ENCODE peak calls at places on chromosomes 7 and 10, in four cellular contexts. One of them, this sample, is unnamed. For H3K4me1, the result is how much of the 10 kb centered on the place peaks cover.

GRCh38 chr7:104045183-104045582 is 55.7 kb upstream of the RELN start:
- DNase-seq in heart left ventricle: no peak
- DNase-seq in CD8-positive, alpha-beta T cell: no peak
- DNase-seq in Peyer's patch: no peak
- DNase-seq in this sample: no peak

GRCh38 chr10:132054564-132054963 is 11.2 kb upstream of the JAKMIP3 start:
- DNase-seq in heart left ventricle: no peak
- DNase-seq in CD8-positive, alpha-beta T cell: no peak
- DNase-seq in Peyer's patch: no peak
- DNase-seq in this sample: peak

GRCh38 chr10:98408799-98409198 is 6.2 kb downstream of the PYROXD2 start:
- DNase-seq in CD8-positive, alpha-beta T cell: no peak
- DNase-seq in Peyer's patch: no peak
- DNase-seq in heart left ventricle: no peak
- DNase-seq in this sample: no peak

GRCh38 chr7:30308392-30308791 is 24.0 kb downstream of the ZNRF2 start:
- DNase-seq in heart left ventricle: no peak
- DNase-seq in CD8-positive, alpha-beta T cell: no peak
- DNase-seq in Peyer's patch: no peak
- DNase-seq in this sample: no peak

GRCh38 chr7:108079291-108080057 is 50.7 kb downstream of the LAMB4 start:
- DNase-seq in heart left ventricle: no peak
- DNase-seq in Peyer's patch: peak
- DNase-seq in CD8-positive, alpha-beta T cell: no peak
- DNase-seq in this sample: no peak

GRCh38 chr10:126496771-126497545 is 108.7 kb upstream of the ADAM12 start:
- DNase-seq in Peyer's patch: no peak
- DNase-seq in heart left ventricle: no peak
- DNase-seq in CD8-positive, alpha-beta T cell: no peak
- DNase-seq in this sample: no peak

GRCh38 chr10:80504158-80504811 is 33.4 kb upstream of the SH2D4B start:
- DNase-seq in CD8-positive, alpha-beta T cell: no peak
- DNase-seq in Peyer's patch: peak
- DNase-seq in heart left ventricle: no peak
- DNase-seq in this sample: no peak

GRCh38 chr10:71280216-71280615 is 38.8 kb upstream of the SLC29A3 start:
- DNase-seq in Peyer's patch: no peak
- DNase-seq in heart left ventricle: no peak
- DNase-seq in CD8-positive, alpha-beta T cell: no peak
- DNase-seq in this sample: no peak

GRCh38 chr10:125911990-125912389 is 15.6 kb downstream of the FANK1 start:
- DNase-seq in heart left ventricle: no peak
- DNase-seq in Peyer's patch: peak
- DNase-seq in CD8-positive, alpha-beta T cell: no peak
- DNase-seq in this sample: no peak

GRCh38 chr7:137342340-137342739 is 1.2 kb downstream of the PTN start:
- DNase-seq in Peyer's patch: no peak
- DNase-seq in CD8-positive, alpha-beta T cell: no peak
- DNase-seq in heart left ventricle: no peak
- DNase-seq in this sample: no peak

GRCh38 chr7:24158976-24159375 is 125.0 kb upstream of the NPY start:
- DNase-seq in heart left ventricle: no peak
- DNase-seq in Peyer's patch: no peak
- DNase-seq in CD8-positive, alpha-beta T cell: no peak
- DNase-seq in this sample: no peak

GRCh38 chr7:108158766-108159165 is 28.6 kb upstream of the LAMB4 start:
- DNase-seq in CD8-positive, alpha-beta T cell: no peak
- DNase-seq in Peyer's patch: no peak
- DNase-seq in heart left ventricle: no peak
- DNase-seq in this sample: no peak

DNA sequence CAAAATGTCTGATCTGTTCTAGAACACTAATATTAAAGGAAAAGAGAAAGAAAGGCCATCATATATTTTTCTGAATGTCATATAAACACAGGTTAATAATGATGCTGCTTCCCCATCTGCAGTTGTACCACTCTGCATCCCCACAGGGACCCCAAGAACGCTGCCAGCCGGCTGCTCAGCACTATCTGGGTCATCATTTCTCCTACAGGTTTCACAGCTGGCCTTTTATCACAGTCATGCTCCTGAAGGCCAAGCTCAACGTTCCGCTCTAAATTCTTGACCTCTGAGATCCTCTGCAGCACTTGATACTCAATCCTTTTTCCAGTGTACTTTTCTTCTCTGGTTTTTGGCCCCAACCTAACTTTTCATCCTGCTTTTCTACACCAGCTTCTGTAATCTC is 4.8 kb downstream of the IDI1 start:
- DNase-seq in heart left ventricle: no peak
- DNase-seq in Peyer's patch: no peak
- DNase-seq in CD8-positive, alpha-beta T cell: no peak
- DNase-seq in this sample: no peak
- H3K27ac ChIP-seq in heart left ventricle: peak
- H3K27ac ChIP-seq in Peyer's patch: peak
- H3K27ac ChIP-seq in CD8-positive, alpha-beta T cell: peak
- H3K27ac ChIP-seq in this sample: no peak

GRCh38 chr10:124719213-124719851 is 24.8 kb downstream of the FAM53B start:
- DNase-seq in heart left ventricle: peak
- DNase-seq in Peyer's patch: peak
- DNase-seq in CD8-positive, alpha-beta T cell: peak
- DNase-seq in this sample: peak

GRCh38 chr10:124721295-124722052 is 22.7 kb downstream of the FAM53B start:
- DNase-seq in Peyer's patch: peak
- DNase-seq in heart left ventricle: peak
- DNase-seq in CD8-positive, alpha-beta T cell: no peak
- DNase-seq in this sample: peak

GRCh38 chr10:124717358-124717757 is 26.8 kb downstream of the FAM53B start:
- DNase-seq in CD8-positive, alpha-beta T cell: peak
- DNase-seq in heart left ventricle: no peak
- DNase-seq in Peyer's patch: no peak
- DNase-seq in this sample: no peak

GRCh38 chr10:124715479-124715878 is 28.7 kb downstream of the FAM53B start:
- DNase-seq in heart left ventricle: no peak
- DNase-seq in Peyer's patch: no peak
- DNase-seq in CD8-positive, alpha-beta T cell: no peak
- DNase-seq in this sample: peak

DNA sequence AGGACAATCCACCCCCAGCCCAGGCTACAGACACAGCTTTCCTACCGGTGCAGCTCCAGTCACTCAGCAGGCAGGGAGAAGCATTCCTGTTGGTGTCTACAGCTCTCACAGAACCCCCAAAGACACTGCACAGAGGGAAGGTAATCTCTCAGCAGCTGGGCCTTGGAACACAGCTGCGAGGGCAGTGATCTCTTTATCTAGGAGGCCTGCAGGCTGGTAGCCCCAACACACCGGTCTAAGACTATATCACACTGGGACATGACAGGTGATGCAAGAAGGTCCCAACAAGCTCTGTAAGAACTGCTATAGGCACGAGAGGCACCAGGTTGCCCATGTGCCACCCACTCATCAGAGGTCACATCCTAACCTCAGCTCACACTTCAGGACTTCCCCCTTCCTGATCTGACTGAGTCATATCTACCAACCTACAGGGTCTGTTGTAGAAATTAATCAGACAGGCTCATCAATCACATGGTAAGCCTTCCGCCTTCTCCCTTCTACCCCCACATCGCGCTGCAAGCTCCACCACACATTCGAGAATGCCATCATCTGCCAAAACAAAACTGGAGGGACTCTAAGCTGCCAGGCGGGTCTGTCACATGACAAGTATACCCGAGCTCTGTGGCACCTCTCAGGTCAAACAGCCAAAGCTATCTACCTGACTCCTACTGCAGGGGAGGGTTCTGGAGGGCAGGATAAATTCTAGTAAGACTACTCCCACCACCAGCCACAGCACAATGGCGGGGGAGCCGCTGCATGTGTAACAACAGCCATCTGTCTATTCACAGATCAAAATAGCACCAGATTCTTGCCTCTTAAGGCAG is 26.1 kb downstream of the FAM53B start:
- DNase-seq in CD8-positive, alpha-beta T cell: peak
- DNase-seq in heart left ventricle: no peak
- DNase-seq in Peyer's patch: peak
- DNase-seq in this sample: no peak
- H3K4me1 ChIP-seq in CD8-positive, alpha-beta T cell: half or more
- H3K4me1 ChIP-seq in heart left ventricle: half or more
- H3K4me1 ChIP-seq in Peyer's patch: half or more
- H3K4me1 ChIP-seq in this sample: under half

GRCh38 chr10:124655191-124656112 is 88.7 kb downstream of the FAM53B start:
- DNase-seq in heart left ventricle: no peak
- DNase-seq in CD8-positive, alpha-beta T cell: no peak
- DNase-seq in Peyer's patch: no peak
- DNase-seq in this sample: no peak

GRCh38 chr10:124656113-124656490 is 88.1 kb downstream of the FAM53B start:
- DNase-seq in Peyer's patch: no peak
- DNase-seq in CD8-positive, alpha-beta T cell: no peak
- DNase-seq in heart left ventricle: no peak
- DNase-seq in this sample: no peak

GRCh38 chr10:124658591-124659240 is 85.5 kb downstream of the FAM53B start:
- DNase-seq in Peyer's patch: no peak
- DNase-seq in heart left ventricle: no peak
- DNase-seq in CD8-positive, alpha-beta T cell: no peak
- DNase-seq in this sample: no peak

GRCh38 chr10:124659380-124659779 is 84.8 kb downstream of the FAM53B start:
- DNase-seq in heart left ventricle: no peak
- DNase-seq in CD8-positive, alpha-beta T cell: no peak
- DNase-seq in Peyer's patch: no peak
- DNase-seq in this sample: no peak

GRCh38 chr10:124657806-124658205 is 86.4 kb downstream of the FAM53B start:
- DNase-seq in Peyer's patch: peak
- DNase-seq in CD8-positive, alpha-beta T cell: peak
- DNase-seq in heart left ventricle: no peak
- DNase-seq in this sample: no peak
- H3K4me3 ChIP-seq in Peyer's patch: no peak
- H3K4me3 ChIP-seq in CD8-positive, alpha-beta T cell: no peak
- H3K4me3 ChIP-seq in heart left ventricle: no peak
- H3K4me3 ChIP-seq in this sample: no peak

GRCh38 chr10:35906155-35906554 is 264.1 kb upstream of the FZD8 start:
- DNase-seq in CD8-positive, alpha-beta T cell: no peak
- DNase-seq in heart left ventricle: no peak
- DNase-seq in Peyer's patch: no peak
- DNase-seq in this sample: no peak
- H3K27ac ChIP-seq in CD8-positive, alpha-beta T cell: no peak
- H3K27ac ChIP-seq in heart left ventricle: no peak
- H3K27ac ChIP-seq in Peyer's patch: no peak
- H3K27ac ChIP-seq in this sample: no peak

GRCh38 chr10:11168423-11169100 is 150.9 kb downstream of the CELF2 start:
- DNase-seq in Peyer's patch: no peak
- DNase-seq in heart left ventricle: no peak
- DNase-seq in CD8-positive, alpha-beta T cell: no peak
- DNase-seq in this sample: no peak

GRCh38 chr10:11171452-11171851 is 153.8 kb downstream of the CELF2 start:
- DNase-seq in heart left ventricle: no peak
- DNase-seq in CD8-positive, alpha-beta T cell: no peak
- DNase-seq in Peyer's patch: no peak
- DNase-seq in this sample: no peak

GRCh38 chr10:11173062-11173461 is 155.4 kb downstream of the CELF2 start:
- DNase-seq in heart left ventricle: no peak
- DNase-seq in Peyer's patch: no peak
- DNase-seq in CD8-positive, alpha-beta T cell: peak
- DNase-seq in this sample: no peak

GRCh38 chr10:11167233-11167979 is 149.7 kb downstream of the CELF2 start:
- DNase-seq in Peyer's patch: no peak
- DNase-seq in CD8-positive, alpha-beta T cell: no peak
- DNase-seq in heart left ventricle: no peak
- DNase-seq in this sample: no peak

GRCh38 chr10:11170993-11171416 is 153.3 kb downstream of the CELF2 start:
- DNase-seq in Peyer's patch: peak
- DNase-seq in heart left ventricle: no peak
- DNase-seq in CD8-positive, alpha-beta T cell: no peak
- DNase-seq in this sample: no peak
- H3K4me1 ChIP-seq in Peyer's patch: under half
- H3K4me1 ChIP-seq in heart left ventricle: half or more
- H3K4me1 ChIP-seq in CD8-positive, alpha-beta T cell: half or more
- H3K4me1 ChIP-seq in this sample: under half

GRCh38 chr10:69385454-69386350 is 31.0 kb downstream of the TACR2 start:
- DNase-seq in CD8-positive, alpha-beta T cell: no peak
- DNase-seq in Peyer's patch: no peak
- DNase-seq in heart left ventricle: no peak
- DNase-seq in this sample: no peak
- H3K4me3 ChIP-seq in CD8-positive, alpha-beta T cell: no peak
- H3K4me3 ChIP-seq in Peyer's patch: no peak
- H3K4me3 ChIP-seq in heart left ventricle: no peak
- H3K4me3 ChIP-seq in this sample: no peak

GRCh38 chr7:46155367-46155766 is 234.3 kb upstream of the IGFBP3 start:
- DNase-seq in CD8-positive, alpha-beta T cell: no peak
- DNase-seq in heart left ventricle: no peak
- DNase-seq in Peyer's patch: no peak
- DNase-seq in this sample: no peak
- H3K27ac ChIP-seq in CD8-positive, alpha-beta T cell: no peak
- H3K27ac ChIP-seq in heart left ventricle: no peak
- H3K27ac ChIP-seq in Peyer's patch: no peak
- H3K27ac ChIP-seq in this sample: no peak

GRCh38 chr10:117324367-117324766 is 50.9 kb downstream of the PDZD8 start:
- DNase-seq in heart left ventricle: no peak
- DNase-seq in Peyer's patch: no peak
- DNase-seq in CD8-positive, alpha-beta T cell: no peak
- DNase-seq in this sample: no peak
- H3K4me1 ChIP-seq in heart left ventricle: under half
- H3K4me1 ChIP-seq in Peyer's patch: under half
- H3K4me1 ChIP-seq in CD8-positive, alpha-beta T cell: under half
- H3K4me1 ChIP-seq in this sample: under half

DNA sequence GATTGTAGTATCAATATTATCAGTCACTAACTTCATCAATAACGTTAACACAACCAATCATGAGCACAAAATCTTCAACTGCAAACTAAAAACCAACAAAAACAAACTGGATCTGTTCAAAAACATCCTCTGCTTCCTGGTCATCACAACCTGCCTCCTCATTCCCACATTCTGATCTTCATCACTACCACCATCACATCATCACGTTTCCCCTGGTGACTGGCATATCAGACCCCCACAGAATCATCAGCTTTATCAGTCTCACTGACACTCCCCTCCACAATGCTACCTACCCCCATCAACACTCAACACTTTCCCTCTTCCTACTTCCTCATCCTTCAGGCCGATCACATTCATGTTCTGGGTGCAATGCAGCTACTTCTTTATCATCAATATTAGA is 11.4 kb downstream of the XPNPEP1 start:
- DNase-seq in CD8-positive, alpha-beta T cell: no peak
- DNase-seq in heart left ventricle: no peak
- DNase-seq in Peyer's patch: no peak
- DNase-seq in this sample: no peak
- H3K4me3 ChIP-seq in CD8-positive, alpha-beta T cell: no peak
- H3K4me3 ChIP-seq in heart left ventricle: no peak
- H3K4me3 ChIP-seq in Peyer's patch: no peak
- H3K4me3 ChIP-seq in this sample: no peak

DNA sequence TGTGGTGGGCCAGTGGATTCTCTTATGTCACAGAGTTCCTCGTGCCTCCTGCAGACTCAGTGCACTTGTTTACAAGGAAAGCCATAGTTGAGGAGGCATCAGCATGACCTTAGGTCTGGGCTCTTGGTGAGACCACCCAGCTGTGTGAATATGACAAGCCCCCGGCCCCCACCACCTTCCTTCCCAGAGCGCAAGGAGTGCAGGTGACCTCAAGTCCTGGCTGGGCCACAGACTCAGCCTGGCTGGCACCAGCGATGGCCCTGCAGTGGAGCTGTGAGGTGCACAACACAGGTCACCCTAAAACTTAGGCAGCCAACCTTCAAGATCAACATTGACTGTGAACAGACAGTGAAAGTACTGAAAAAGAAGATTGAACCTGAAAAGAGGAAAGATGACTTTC is 14.2 kb upstream of the SEMA3E start:
- DNase-seq in CD8-positive, alpha-beta T cell: no peak
- DNase-seq in heart left ventricle: no peak
- DNase-seq in Peyer's patch: no peak
- DNase-seq in this sample: peak
- H3K27ac ChIP-seq in CD8-positive, alpha-beta T cell: no peak
- H3K27ac ChIP-seq in heart left ventricle: no peak
- H3K27ac ChIP-seq in Peyer's patch: no peak
- H3K27ac ChIP-seq in this sample: no peak